ENCODE peak calls at places on chromosomes 13 and 19, in nine cellular contexts. E, J, O, I, D, H, F, W and N are unnamed samples.

GRCh38 chr19:5002143-5002542 is 33.2 kb downstream of the KDM4B start:
- DNase-seq in E (no peak), J (no peak), O (no peak), I (peak), D (no peak), H (no peak), F (peak), W (no peak), N (no peak)

GRCh38 chr13:99282264-99283231 is 24.4 kb upstream of the GPR18 start:
- DNase-seq in E (no peak), J (no peak), O (no peak), I (peak), D (no peak), H (no peak), F (no peak), W (no peak), N (peak)

GRCh38 chr13:27510082-27510481 is 59.7 kb upstream of the MTIF3 start:
- DNase-seq in E (no peak), J (no peak), O (no peak), I (no peak), D (no peak), H (no peak), F (no peak), W (no peak), N (no peak)

GRCh38 chr19:29823581-29824330 is 12.0 kb downstream of the CCNE1 start:
- DNase-seq in E (no peak), J (no peak), O (no peak), I (no peak), D (no peak), H (no peak), F (no peak), W (no peak), N (no peak)

GRCh38 chr19:43777163-43777700 is 3.5 kb downstream of the KCNN4 start:
- DNase-seq in E (peak), J (no peak), O (no peak), I (peak), D (no peak), H (no peak), F (peak), W (peak), N (no peak)

GRCh38 chr19:35991731-35992450 is 3.1 kb upstream of the SDHAF1 start:
- DNase-seq in E (no peak), J (no peak), O (no peak), I (peak), D (no peak), H (no peak), F (no peak), W (no peak), N (no peak)

GRCh38 chr13:48775804-48776203 is 122.1 kb downstream of the CYSLTR2 start:
- DNase-seq in E (no peak), J (no peak), O (no peak), I (peak), D (no peak), H (no peak), F (peak), W (no peak), N (no peak)

GRCh38 chr13:101655435-101655834 is 203.0 kb downstream of the ITGBL1 start:
- DNase-seq in E (no peak), J (no peak), O (no peak), I (no peak), D (no peak), H (no peak), F (no peak), W (no peak), N (peak)

GRCh38 chr19:18775586-18776287 is 15.4 kb downstream of the COMP start:
- DNase-seq in E (no peak), J (no peak), O (no peak), I (peak), D (no peak), H (no peak), F (peak), W (no peak), N (no peak)

GRCh38 chr13:113495494-113496251 is 5.2 kb upstream of the DCUN1D2 start:
- DNase-seq in E (no peak), J (no peak), O (no peak), I (no peak), D (peak), H (peak), F (peak), W (no peak), N (no peak)

GRCh38 chr13:76229281-76229680 is 593.2 kb downstream of the LMO7 start:
- DNase-seq in E (no peak), J (no peak), O (no peak), I (no peak), D (no peak), H (no peak), F (no peak), W (no peak), N (no peak)

GRCh38 chr13:94968040-94968756 is 255.9 kb upstream of the SOX21 start:
- DNase-seq in E (no peak), J (peak), O (no peak), I (peak), D (peak), H (peak), F (no peak), W (no peak), N (no peak)

GRCh38 chr19:10421981-10422461 is 1.7 kb downstream of the PDE4A start:
- DNase-seq in E (peak), J (no peak), O (no peak), I (no peak), D (no peak), H (no peak), F (no peak), W (no peak), N (no peak)

GRCh38 chr13:21413013-21413412 is 46.1 kb downstream of the ZDHHC20 start:
- DNase-seq in E (no peak), J (no peak), O (no peak), I (peak), D (no peak), H (no peak), F (peak), W (no peak), N (peak)

GRCh38 chr19:49512970-49513745 is 697 bp downstream of the FCGRT start:
- DNase-seq in E (no peak), J (peak), O (peak), I (peak), D (peak), H (peak), F (no peak), W (no peak), N (peak)

GRCh38 chr19:51140441-51140840 is 1.7 kb upstream of the SIGLEC7 start:
- DNase-seq in E (no peak), J (no peak), O (no peak), I (no peak), D (peak), H (peak), F (no peak), W (no peak), N (no peak)

GRCh38 chr13:94765814-94766213 is 53.5 kb upstream of the SOX21 start:
- DNase-seq in E (no peak), J (no peak), O (no peak), I (no peak), D (no peak), H (no peak), F (no peak), W (no peak), N (peak)

GRCh38 chr19:8459520-8460260 is 14.9 kb downstream of the HNRNPM start:
- DNase-seq in E (no peak), J (no peak), O (no peak), I (peak), D (no peak), H (no peak), F (peak), W (no peak), N (no peak)

GRCh38 chr19:14821958-14822357 is 13.0 kb downstream of the OR7A5 start:
- DNase-seq in E (no peak), J (no peak), O (no peak), I (no peak), D (no peak), H (no peak), F (no peak), W (no peak), N (no peak)

GRCh38 chr19:14160017-14160703 is 23.8 kb upstream of the ASF1B start:
- DNase-seq in E (no peak), J (no peak), O (no peak), I (no peak), D (no peak), H (no peak), F (no peak), W (no peak), N (no peak)

GRCh38 chr19:42433503-42434260 is 6.5 kb upstream of the LIPE start:
- DNase-seq in E (peak), J (peak), O (peak), I (peak), D (peak), H (peak), F (peak), W (peak), N (peak)

GRCh38 chr13:59447031-59447430 is 716.7 kb downstream of the DIAPH3 start:
- DNase-seq in E (no peak), J (no peak), O (no peak), I (no peak), D (no peak), H (no peak), F (no peak), W (no peak), N (no peak)

GRCh38 chr19:32220951-32221350 is 124.5 kb upstream of the ZNF507 start:
- DNase-seq in E (no peak), J (no peak), O (no peak), I (no peak), D (no peak), H (no peak), F (no peak), W (no peak), N (no peak)

GRCh38 chr13:33556828-33557227 is 261.1 kb upstream of the RFC3 start:
- DNase-seq in E (no peak), J (no peak), O (no peak), I (no peak), D (no peak), H (no peak), F (no peak), W (no peak), N (no peak)

GRCh38 chr13:98301721-98302120 is 124.7 kb upstream of the RNF113B start:
- DNase-seq in E (no peak), J (no peak), O (no peak), I (peak), D (no peak), H (no peak), F (peak), W (no peak), N (no peak)

GRCh38 chr19:43406297-43406696 is 8.4 kb upstream of the TEX101 start:
- DNase-seq in E (no peak), J (no peak), O (no peak), I (no peak), D (peak), H (peak), F (no peak), W (no peak), N (no peak)

GRCh38 chr13:30112602-30113435 is 194.5 kb downstream of the KATNAL1 start:
- DNase-seq in E (peak), J (peak), O (peak), I (peak), D (peak), H (peak), F (peak), W (peak), N (peak)

GRCh38 chr13:30113983-30114491 is 193.3 kb downstream of the KATNAL1 start:
- DNase-seq in E (peak), J (no peak), O (peak), I (peak), D (peak), H (peak), F (no peak), W (no peak), N (no peak)

GRCh38 chr13:30114586-30115256 is 192.6 kb downstream of the KATNAL1 start:
- DNase-seq in E (peak), J (peak), O (peak), I (peak), D (peak), H (peak), F (peak), W (peak), N (peak)

GRCh38 chr13:30115257-30115600 is 192.1 kb downstream of the KATNAL1 start:
- DNase-seq in E (no peak), J (no peak), O (no peak), I (no peak), D (no peak), H (no peak), F (no peak), W (no peak), N (no peak)

DNA sequence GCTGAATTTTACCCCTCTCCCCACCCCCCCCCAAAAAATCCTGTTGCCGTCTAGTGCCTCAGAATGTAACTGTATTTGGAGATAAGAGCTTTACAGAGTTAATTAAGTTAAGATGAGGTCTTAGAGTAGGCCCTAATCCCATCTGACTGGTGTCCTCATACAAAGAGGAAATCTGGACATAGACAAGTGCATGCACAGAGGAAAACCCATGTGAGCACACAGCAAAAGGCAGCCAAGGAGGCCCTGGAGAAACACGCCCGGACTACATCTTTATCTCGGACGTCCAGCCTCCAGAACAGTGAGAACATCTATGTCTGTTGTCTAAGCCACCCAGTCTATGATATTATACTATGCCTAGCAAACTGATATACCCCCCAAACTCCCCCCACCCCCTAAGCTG is 193.8 kb downstream of the KATNAL1 start:
- DNase-seq in E (peak), J (no peak), O (peak), I (peak), D (no peak), H (no peak), F (no peak), W (no peak), N (no peak)
- H3K9ac ChIP-seq in E (no peak), J (no peak), O (no peak), I (peak), D (no peak), H (no peak), F (no peak), W (no peak), N (no peak)

DNA sequence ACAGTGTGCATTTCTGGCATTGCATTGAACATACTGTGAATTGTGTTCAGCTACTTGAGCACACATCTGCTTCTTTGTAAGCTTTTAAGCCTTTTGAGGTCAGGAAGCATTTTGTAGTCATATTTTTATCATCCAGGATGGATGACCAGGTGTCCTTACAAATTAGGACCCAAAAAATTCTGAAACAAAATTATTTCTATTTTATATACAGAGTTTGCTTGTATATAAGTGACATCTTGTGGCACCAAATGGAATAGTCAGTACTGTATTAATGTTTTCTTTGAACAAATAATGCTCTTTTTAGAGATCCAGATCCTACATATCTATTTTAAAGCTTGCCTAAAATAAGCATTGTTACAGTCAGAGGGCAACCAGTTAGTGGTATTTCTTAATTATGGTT is 9.5 kb upstream of the SUPT20H start:
- DNase-seq in E (peak), J (no peak), O (no peak), I (peak), D (no peak), H (no peak), F (peak), W (no peak), N (peak)
- H3K9ac ChIP-seq in E (no peak), J (no peak), O (no peak), I (no peak), D (no peak), H (no peak), F (no peak), W (no peak), N (no peak)

GRCh38 chr19:3357731-3358391 is 8.5 kb upstream of the NFIC start:
- DNase-seq in E (peak), J (no peak), O (no peak), I (peak), D (peak), H (no peak), F (no peak), W (no peak), N (no peak)
- H3K9ac ChIP-seq in E (no peak), J (no peak), O (peak), I (no peak), D (no peak), H (no peak), F (no peak), W (peak), N (no peak)

GRCh38 chr13:96052655-96053002 is 572 bp downstream of the UGGT2 start:
- DNase-seq in E (peak), J (no peak), O (no peak), I (peak), D (no peak), H (no peak), F (peak), W (no peak), N (peak)

GRCh38 chr13:96053003-96053703 is at the start of gene UGGT2:
- DNase-seq in E (peak), J (peak), O (peak), I (peak), D (peak), H (peak), F (peak), W (no peak), N (peak)
- H3K9ac ChIP-seq in E (peak), J (peak), O (peak), I (peak), D (peak), H (peak), F (peak), W (no peak), N (peak)